ENCODE peak calls at places on chromosomes 16 and 17, in five cellular contexts. R, Z, A, T and C are unnamed samples.

GRCh38 chr17:29042679-29043538 is at the start of gene PIPOX:
- DNase-seq in A (no peak), Z (no peak), T (no peak), R (no peak), C (no peak)

GRCh38 chr17:63828936-63829335 is 1.5 kb upstream of the FTSJ3 start:
- DNase-seq in Z (no peak), T (no peak), A (no peak), R (no peak), C (no peak)

GRCh38 chr17:78852709-78853111 is 12.1 kb upstream of the USP36 start:
- DNase-seq in A (no peak), T (no peak), Z (no peak), R (no peak), C (no peak)

GRCh38 chr16:66427036-66427446 is at the start of gene BEAN1:
- DNase-seq in A (no peak), R (no peak), T (peak; percentile 32), Z (peak; percentile 48), C (no peak)

GRCh38 chr17:78276098-78276497 is 44.7 kb downstream of the TMEM235 start:
- DNase-seq in T (no peak), Z (no peak), A (no peak), R (no peak), C (no peak)

GRCh38 chr17:15169676-15170075 is 95.5 kb downstream of the PMP22 start:
- DNase-seq in A (no peak), R (no peak), T (no peak), Z (peak; percentile 14), C (no peak)

GRCh38 chr17:4420692-4421131 is 13.0 kb upstream of the SPNS3 start:
- DNase-seq in R (peak; percentile 34), T (peak; percentile 24), Z (peak; percentile 86), A (peak; percentile 57), C (no peak)

GRCh38 chr16:83098536-83098935 is 471.8 kb downstream of the CDH13 start:
- DNase-seq in T (no peak), R (no peak), Z (no peak), A (no peak), C (no peak)

GRCh38 chr16:67470314-67470713 is 10.6 kb downstream of the ATP6V0D1 start:
- DNase-seq in R (no peak), Z (peak; percentile 40), A (no peak), T (no peak), C (no peak)

GRCh38 chr17:67585077-67585602 is 132.6 kb upstream of the NOL11 start:
- DNase-seq in A (no peak), R (no peak), T (no peak), Z (no peak), C (no peak)

GRCh38 chr17:83058478-83059167 is 20.8 kb upstream of the METRNL start:
- DNase-seq in A (no peak), Z (no peak), T (no peak), R (peak; percentile 11), C (no peak)

GRCh38 chr16:55044366-55044975 is 113.8 kb downstream of the IRX5 start:
- DNase-seq in T (no peak), A (no peak), Z (no peak), R (no peak), C (no peak)

GRCh38 chr17:65820306-65820705 is 258.9 kb upstream of the AXIN2 start:
- DNase-seq in Z (no peak), A (no peak), R (no peak), T (no peak), C (no peak)

GRCh38 chr16:75402821-75403475 is 30.4 kb downstream of the CFDP1 start:
- DNase-seq in Z (peak; percentile 43), T (no peak), R (no peak), A (no peak), C (no peak)

GRCh38 chr17:79925242-79925957 is 86.2 kb upstream of the CBX4 start:
- DNase-seq in Z (peak; percentile 27), T (no peak), R (no peak), A (no peak), C (no peak)

GRCh38 chr17:72399608-72400487 is 279.0 kb downstream of the SOX9 start:
- DNase-seq in R (no peak), T (no peak), Z (no peak), A (no peak), C (no peak)

GRCh38 chr16:88784074-88784855 is 755 bp downstream of the PIEZO1 start:
- DNase-seq in Z (peak; percentile 74), A (peak; percentile 52), R (peak; percentile 85), T (peak; percentile 62), C (no peak)

GRCh38 chr17:73389411-73389810 is 77.6 kb upstream of the CDC42EP4 start:
- DNase-seq in T (no peak), Z (no peak), R (no peak), A (no peak), C (no peak)

GRCh38 chr16:86072328-86073102 is 173.6 kb downstream of the IRF8 start:
- DNase-seq in R (peak; percentile 42), T (peak; percentile 70), A (peak; percentile 41), Z (peak; percentile 79), C (no peak)

GRCh38 chr16:11576427-11577289 is 10.1 kb downstream of the LITAF start:
- DNase-seq in A (no peak), Z (no peak), T (no peak), R (no peak), C (no peak)

GRCh38 chr17:77468897-77469296 is 328.1 kb downstream of the SEC14L1 start:
- DNase-seq in R (no peak), A (no peak), T (no peak), Z (no peak), C (no peak)

GRCh38 chr17:57313276-57313835 is 57.0 kb downstream of the MSI2 start:
- DNase-seq in T (no peak), Z (no peak), A (no peak), R (no peak), C (no peak)

GRCh38 chr17:83178533-83179201 is 99.3 kb downstream of the METRNL start:
- DNase-seq in T (no peak), A (no peak), Z (no peak), R (no peak), C (no peak)

GRCh38 chr17:17141860-17142552 is 64.1 kb downstream of the PLD6 start:
- DNase-seq in T (no peak), R (no peak), A (peak; percentile 58), Z (peak; percentile 74), C (no peak)

GRCh38 chr17:17844500-17844899 is 7.7 kb upstream of the SREBF1 start:
- DNase-seq in T (no peak), R (no peak), Z (no peak), A (no peak), C (no peak)

GRCh38 chr17:38919316-38920078 is 5.9 kb upstream of the LASP1NB start:
- DNase-seq in R (no peak), A (no peak), Z (no peak), T (no peak), C (no peak)

GRCh38 chr17:67557921-67558320 is 159.8 kb upstream of the NOL11 start:
- DNase-seq in R (no peak), T (no peak), Z (no peak), A (no peak), C (no peak)

GRCh38 chr16:11675561-11676511 is 7.6 kb downstream of the SNN start:
- DNase-seq in Z (no peak), A (no peak), T (no peak), R (no peak), C (no peak)